ENCODE peak calls at places on chromosome 1, in seven cellular contexts. C, T, A, L, X, D and H are unnamed samples.

GRCh38 chr1:176522310-176522846 is 59.4 kb downstream of the PAPPA2 start:
- DNase-seq in C (no peak), T (no peak), A (no peak), L (no peak), X (no peak), D (no peak), H (no peak)

GRCh38 chr1:154469844-154470417 is 32.1 kb upstream of the TDRD10 start:
- DNase-seq in C (no peak), T (no peak), A (no peak), L (no peak), X (no peak), D (no peak), H (no peak)

GRCh38 chr1:234315588-234315987 is 57.7 kb upstream of the COA6 start:
- DNase-seq in C (no peak), T (no peak), A (no peak), L (no peak), X (no peak), D (no peak), H (no peak)

GRCh38 chr1:222071313-222071886 is 329.5 kb upstream of the DUSP10 start:
- DNase-seq in C (no peak), T (no peak), A (no peak), L (no peak), X (peak), D (no peak), H (no peak)

GRCh38 chr1:78070758-78071157 is 25.0 kb downstream of the GIPC2 start:
- DNase-seq in C (peak), T (no peak), A (no peak), L (no peak), X (no peak), D (no peak), H (no peak)

GRCh38 chr1:66809736-66810326 is 8.8 kb upstream of the INSL5 start:
- DNase-seq in C (peak), T (no peak), A (no peak), L (no peak), X (no peak), D (no peak), H (no peak)

GRCh38 chr1:237562247-237562823 is 328.4 kb downstream of the ZP4 start:
- DNase-seq in C (peak), T (no peak), A (peak), L (no peak), X (peak), D (peak), H (no peak)

GRCh38 chr1:104408268-104408667 is 658.6 kb downstream of the AMY1C start:
- DNase-seq in C (no peak), T (no peak), A (no peak), L (no peak), X (no peak), D (no peak), H (peak)

GRCh38 chr1:229230893-229231753 is 39.8 kb upstream of the RAB4A start:
- DNase-seq in C (peak), T (no peak), A (no peak), L (no peak), X (peak), D (no peak), H (no peak)